ENCODE peak calls at places on chromosomes 11 and 22, in four cellular contexts. J, C, Q and N are unnamed samples.

GRCh38 chr11:59025097-59025496 is 61.0 kb upstream of the GLYATL1B start:
- DNase-seq in C (no peak), J (no peak), Q (no peak), N (no peak)

GRCh38 chr11:1810761-1811160 is 24.0 kb upstream of the SYT8 start:
- DNase-seq in Q (peak), C (no peak), J (no peak), N (peak)

GRCh38 chr11:78197816-78198215 is 9.1 kb downstream of the USP35 start:
- DNase-seq in Q (no peak), C (peak), J (no peak), N (no peak)

GRCh38 chr11:13327421-13327820 is 49.8 kb downstream of the BMAL1 start:
- DNase-seq in J (no peak), Q (no peak), C (no peak), N (no peak)

GRCh38 chr11:69638941-69639681 is 1.8 kb upstream of the CCND1 start:
- DNase-seq in J (peak), C (peak), Q (no peak), N (no peak)

GRCh38 chr11:97607301-97608000 is 1217.6 kb downstream of the JRKL start:
- DNase-seq in J (no peak), C (no peak), Q (no peak), N (no peak)

GRCh38 chr11:3006505-3007260 is 14.6 kb upstream of the NAP1L4 start:
- DNase-seq in J (no peak), Q (no peak), C (no peak), N (no peak)

GRCh38 chr11:1198766-1199688 is 23.8 kb upstream of the MUC5B start:
- DNase-seq in C (peak), Q (no peak), J (no peak), N (no peak)

GRCh38 chr11:64298966-64299846 is 952 bp upstream of the CATSPERZ start:
- DNase-seq in C (peak), J (peak), Q (no peak), N (no peak)

GRCh38 chr11:123654566-123655081 is at the start of gene SCN3B:
- DNase-seq in J (peak), C (peak), Q (no peak), N (no peak)

GRCh38 chr22:20777420-20778177 is 3.7 kb downstream of the SERPIND1 start:
- DNase-seq in J (no peak), C (no peak), Q (no peak), N (no peak)

GRCh38 chr11:104619751-104620150 is 278.5 kb downstream of the CASP12 start:
- DNase-seq in J (no peak), C (no peak), Q (no peak), N (no peak)

GRCh38 chr22:30265851-30266444 is 703 bp downstream of the OSM start:
- DNase-seq in J (no peak), C (peak), Q (peak), N (peak)

GRCh38 chr11:69879734-69880005 is 60.5 kb upstream of the FGF3 start:
- DNase-seq in C (no peak), J (no peak), Q (no peak), N (no peak)

GRCh38 chr22:46551996-46552395 is 14.6 kb upstream of the CELSR1 start:
- DNase-seq in C (no peak), J (no peak), Q (no peak), N (no peak)

GRCh38 chr11:72015511-72016061 is 16.9 kb downstream of the IL18BP start:
- DNase-seq in Q (no peak), J (peak), C (no peak), N (peak)

GRCh38 chr11:103016031-103016430 is 60.5 kb upstream of the MMP13 start:
- DNase-seq in J (no peak), Q (no peak), C (no peak), N (no peak)

GRCh38 chr22:24433868-24434471 is 6.6 kb downstream of the ADORA2A start:
- DNase-seq in C (peak), J (no peak), Q (peak), N (peak)

GRCh38 chr11:1773711-1774550 is 10.2 kb upstream of the CTSD start:
- DNase-seq in J (no peak), Q (no peak), C (no peak), N (no peak)

GRCh38 chr11:3087821-3088800 is 30.9 kb upstream of the CARS1 start:
- DNase-seq in J (no peak), C (no peak), Q (no peak), N (peak)

GRCh38 chr11:86806903-86807302 is 6.6 kb downstream of the PRSS23 start:
- DNase-seq in Q (no peak), J (no peak), C (no peak), N (no peak)

GRCh38 chr11:114562166-114562916 is 2.7 kb upstream of the NXPE1 start:
- DNase-seq in Q (no peak), J (no peak), C (no peak), N (no peak)

GRCh38 chr11:17805873-17806272 is 71.3 kb downstream of the KCNC1 start:
- DNase-seq in J (no peak), C (no peak), Q (no peak), N (no peak)

GRCh38 chr22:30905696-30906341 is 62.8 kb downstream of the MORC2 start:
- DNase-seq in Q (no peak), C (peak), J (no peak), N (no peak)